ENCODE peak calls at places on chromosome 11, in seven cellular contexts. B is iPS-NIHi11, M is mammary epithelial cell, D is pancreas, X is amniotic stem cell, F is AG08395, W is NCI-H446. Q is an unnamed sample.

GRCh38 chr11:35964846-35965245 is 21.0 kb downstream of the LDLRAD3 start:
- DNase-seq in B (no peak), M (no peak), D (no peak), X (no peak), F (no peak), W (no peak), Q (no peak)

GRCh38 chr11:134509381-134510068 is 97.5 kb upstream of the B3GAT1 start:
- DNase-seq in B (no peak), M (no peak), D (no peak), X (no peak), F (no peak), W (no peak), Q (no peak)

GRCh38 chr11:5712507-5712906 is 22.9 kb downstream of the TRIM22 start:
- DNase-seq in B (no peak), M (no peak), D (no peak), X (no peak), F (no peak), W (no peak), Q (no peak)

GRCh38 chr11:48064306-48064705 is 83.9 kb downstream of the PTPRJ start:
- DNase-seq in B (no peak), M (no peak), D (no peak), X (peak), F (peak), W (no peak), Q (peak)

GRCh38 chr11:119415517-119415916 is 7.5 kb downstream of the THY1 start:
- DNase-seq in B (no peak), M (no peak), D (no peak), X (no peak), F (peak), W (no peak), Q (no peak)

GRCh38 chr11:5891216-5891800 is 1.7 kb upstream of the OR52E5 start:
- DNase-seq in B (peak), M (peak), D (no peak), X (no peak), F (peak), W (no peak), Q (no peak)

GRCh38 chr11:17771415-17771814 is 36.8 kb downstream of the KCNC1 start:
- DNase-seq in B (no peak), M (no peak), D (no peak), X (no peak), F (no peak), W (no peak), Q (no peak)

GRCh38 chr11:68282141-68282860 is 10.5 kb upstream of the C11orf24 start:
- DNase-seq in B (no peak), M (peak), D (no peak), X (no peak), F (no peak), W (no peak), Q (no peak)

GRCh38 chr11:95739108-95739507 is 50.5 kb downstream of the FAM76B start:
- DNase-seq in B (no peak), M (no peak), D (no peak), X (no peak), F (no peak), W (no peak), Q (no peak)

GRCh38 chr11:86119062-86119461 is 50.2 kb upstream of the PICALM start:
- DNase-seq in B (no peak), M (no peak), D (no peak), X (no peak), F (no peak), W (peak), Q (peak)

GRCh38 chr11:106840993-106841392 is 177.3 kb downstream of the GUCY1A2 start:
- DNase-seq in B (no peak), M (no peak), D (no peak), X (no peak), F (no peak), W (no peak), Q (no peak)

GRCh38 chr11:128908391-128909246 is 17.5 kb downstream of the KCNJ5 start:
- DNase-seq in B (no peak), M (peak), D (peak), X (peak), F (peak), W (no peak), Q (peak)

GRCh38 chr11:83836883-83837654 is 550.9 kb upstream of the CCDC90B start:
- DNase-seq in B (peak), M (peak), D (peak), X (peak), F (peak), W (peak), Q (peak)

GRCh38 chr11:76243157-76243556 is 36.9 kb upstream of the WNT11 start:
- DNase-seq in B (peak), M (no peak), D (no peak), X (no peak), F (no peak), W (no peak), Q (no peak)

GRCh38 chr11:113554531-113554930 is 79.3 kb upstream of the DRD2 start:
- DNase-seq in B (no peak), M (no peak), D (no peak), X (no peak), F (no peak), W (no peak), Q (no peak)

GRCh38 chr11:9386901-9387300 is 2.4 kb downstream of the IPO7 start:
- DNase-seq in B (no peak), M (no peak), D (no peak), X (no peak), F (no peak), W (no peak), Q (no peak)

Q was measured in HFFc6.